ENCODE peak calls at places on chromosomes 6 and 20, in nine cellular contexts. A is fibroblast of pulmonary artery, T is PC-3, Y is adrenal gland, S is GM23248, L is fibroblast of villous mesenchyme, J is brain microvascular endothelial cell, Z is lower lobe of right lung, B is A673. M is an unnamed sample.

GRCh38 chr6:4348462-4349112 is 213.2 kb upstream of the ECI2 start:
- DNase-seq in A (no peak), T (no peak), Y (no peak), S (peak; percentile 21), L (no peak), J (no peak), Z (no peak), B (no peak), M (peak; percentile 27)

GRCh38 chr6:169865346-169866139 is 114.1 kb downstream of the ERMARD start:
- DNase-seq in A (no peak), T (no peak), Y (no peak), S (no peak), L (no peak), J (no peak), Z (no peak), B (no peak), M (no peak)

GRCh38 chr6:131982740-131983259 is 31.6 kb upstream of the CCN2 start:
- DNase-seq in A (peak; percentile 85), T (peak; percentile 47), Y (no peak), S (peak; percentile 86), L (peak; percentile 66), J (peak; percentile 84), Z (no peak), B (no peak), M (peak; percentile 87)

GRCh38 chr20:3406481-3407425 is 716 bp downstream of the DNAAF9 start:
- DNase-seq in A (peak; percentile 51), T (no peak), Y (peak; percentile 39), S (peak; percentile 87), L (peak; percentile 58), J (peak; percentile 37), Z (peak; percentile 48), B (peak; percentile 65), M (peak; percentile 83)

GRCh38 chr6:163489584-163489983 is 75.1 kb downstream of the QKI start:
- DNase-seq in A (no peak), T (peak; percentile 75), Y (no peak), S (peak; percentile 23), L (no peak), J (no peak), Z (no peak), B (no peak), M (peak; percentile 38)

GRCh38 chr6:113642714-113643442 is 214.3 kb upstream of the MARCKS start:
- DNase-seq in A (no peak), T (peak; percentile 67), Y (no peak), S (peak; percentile 8), L (no peak), J (no peak), Z (no peak), B (no peak), M (no peak)

GRCh38 chr20:39206899-39207564 is 244.9 kb downstream of the DHX35 start:
- DNase-seq in A (no peak), T (no peak), Y (peak; percentile 24), S (peak; percentile 9), L (no peak), J (no peak), Z (no peak), B (no peak), M (peak; percentile 26)

GRCh38 chr6:144351338-144351737 is 66.2 kb downstream of the UTRN start:
- DNase-seq in A (no peak), T (no peak), Y (no peak), S (no peak), L (no peak), J (no peak), Z (no peak), B (no peak), M (no peak)

GRCh38 chr6:117448732-117449131 is 23.0 kb upstream of the ROS1 start:
- DNase-seq in A (peak; percentile 95), T (peak; percentile 91), Y (no peak), S (peak; percentile 94), L (peak; percentile 95), J (peak; percentile 89), Z (no peak), B (peak; percentile 14), M (peak; percentile 94)

GRCh38 chr20:34515484-34516037 is 661 bp upstream of the DYNLRB1 start:
- DNase-seq in A (peak; percentile 51), T (peak; percentile 78), Y (peak; percentile 56), S (peak; percentile 19), L (no peak), J (no peak), Z (peak; percentile 82), B (peak; percentile 46), M (peak; percentile 43)

GRCh38 chr6:33018904-33019303 is 9.5 kb upstream of the HLA-DOA start:
- DNase-seq in A (peak; percentile 19), T (no peak), Y (peak; percentile 51), S (peak; percentile 63), L (peak; percentile 76), J (peak; percentile 53), Z (peak; percentile 87), B (no peak), M (peak; percentile 39)
- H3K4me3 ChIP-seq in A (no peak overlapping the region), T (no peak overlapping the region), Y (no peak overlapping the region), S (peak overlapping the region; percentile 62), L (peak overlapping the region; percentile 10), J (no peak overlapping the region), Z (peak overlapping the region; percentile 34), B (no peak overlapping the region), M (no peak overlapping the region)

DNA sequence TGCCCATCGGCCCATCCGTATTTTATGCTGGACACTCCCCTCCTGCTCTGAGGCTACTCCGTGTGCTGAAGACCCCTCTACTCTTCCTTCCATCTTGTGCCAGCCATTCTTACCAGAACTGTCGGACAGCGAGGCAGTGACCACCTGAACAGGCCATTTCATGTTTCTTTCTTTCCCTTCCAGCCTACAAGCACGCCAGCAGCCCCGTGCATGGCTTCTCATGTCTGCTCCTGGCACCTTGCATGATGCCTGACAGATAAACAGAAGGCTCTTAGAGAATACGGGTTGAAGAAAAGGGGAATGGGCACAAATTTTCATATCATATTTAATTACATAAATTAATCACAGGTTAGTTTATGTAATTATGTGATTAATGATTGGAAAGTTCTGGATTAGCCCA is 95.7 kb downstream of the ARID1B start:
- DNase-seq in A (no peak), T (no peak), Y (no peak), S (no peak), L (no peak), J (no peak), Z (no peak), B (no peak), M (no peak)
- H3K4me3 ChIP-seq in A (no peak overlapping the region), T (no peak overlapping the region), Y (no peak overlapping the region), S (no peak overlapping the region), L (no peak overlapping the region), J (no peak overlapping the region), Z (no peak overlapping the region), B (no peak overlapping the region), M (no peak overlapping the region)

GRCh38 chr6:43764767-43765166 is 5.2 kb upstream of the VEGFA start:
- DNase-seq in A (no peak), T (no peak), Y (peak; percentile 5), S (no peak), L (no peak), J (no peak), Z (peak; percentile 16), B (no peak), M (no peak)

GRCh38 chr6:43767553-43768505 is 2.2 kb upstream of the VEGFA start:
- DNase-seq in A (no peak), T (no peak), Y (peak; percentile 26), S (no peak), L (no peak), J (no peak), Z (peak; percentile 36), B (no peak), M (no peak)

GRCh38 chr6:43765776-43766175 is 4.2 kb upstream of the VEGFA start:
- DNase-seq in A (no peak), T (no peak), Y (peak; percentile 3), S (no peak), L (no peak), J (no peak), Z (no peak), B (no peak), M (no peak)

GRCh38 chr6:43766964-43767461 is 3.0 kb upstream of the VEGFA start:
- DNase-seq in A (no peak), T (no peak), Y (no peak), S (no peak), L (no peak), J (no peak), Z (no peak), B (no peak), M (no peak)

GRCh38 chr6:43766426-43766825 is 3.6 kb upstream of the VEGFA start:
- DNase-seq in A (no peak), T (no peak), Y (no peak), S (no peak), L (no peak), J (no peak), Z (no peak), B (no peak), M (no peak)
- H3K4me3 ChIP-seq in A (no peak overlapping the region), T (no peak overlapping the region), Y (no peak overlapping the region), S (no peak overlapping the region), L (no peak overlapping the region), J (no peak overlapping the region), Z (no peak overlapping the region), B (no peak overlapping the region), M (no peak overlapping the region)

DNA sequence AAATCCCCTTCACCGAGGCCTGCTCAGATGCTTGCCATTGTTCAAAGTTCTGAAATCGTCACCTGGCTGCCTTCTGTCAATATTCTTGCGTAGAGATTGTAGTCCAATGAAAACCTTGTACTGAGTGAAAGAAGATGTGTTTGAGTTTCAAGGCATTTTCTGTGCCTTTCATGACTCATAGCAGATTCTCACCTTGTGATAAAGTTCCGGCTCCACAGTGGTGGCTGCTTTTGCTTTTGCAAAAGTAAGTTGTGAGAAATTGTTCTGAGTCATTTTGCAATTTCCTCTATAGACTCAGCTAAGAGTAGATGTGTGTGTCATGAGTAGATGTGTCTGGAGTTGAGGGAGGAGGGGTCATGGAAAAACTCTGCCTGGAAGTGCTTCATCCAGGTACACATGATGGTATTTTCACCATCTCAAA is 39.8 kb upstream of the CLDN20 start:
- DNase-seq in A (peak; percentile 90), T (peak; percentile 93), Y (no peak), S (peak; percentile 91), L (peak; percentile 83), J (peak; percentile 85), Z (no peak), B (peak; percentile 12), M (peak; percentile 88)
- H3K4me3 ChIP-seq in A (no peak overlapping the region), T (no peak overlapping the region), Y (no peak overlapping the region), S (no peak overlapping the region), L (no peak overlapping the region), J (no peak overlapping the region), Z (no peak overlapping the region), B (no peak overlapping the region), M (no peak overlapping the region)

GRCh38 chr6:67248077-67248476 is 1387.0 kb upstream of the ADGRB3 start:
- DNase-seq in A (no peak), T (no peak), Y (no peak), S (no peak), L (no peak), J (no peak), Z (no peak), B (peak; percentile 92), M (no peak)
- H3K4me3 ChIP-seq in A (no peak overlapping the region), T (no peak overlapping the region), Y (no peak overlapping the region), S (no peak overlapping the region), L (no peak overlapping the region), J (no peak overlapping the region), Z (no peak overlapping the region), B (no peak overlapping the region), M (no peak overlapping the region)